ENCODE peak calls at places on chromosomes 12 and 14, in ten cellular contexts. S is prostate gland, A is transverse colon, O is stomach, J is upper lobe of left lung, I is GM23338, Z is Panc1, Y is HepG2, Q is HCT116, V is esophagus muscularis mucosa. P is an unnamed sample.

GRCh38 chr12:130456375-130457199 is 118.9 kb downstream of the PIWIL1 start:
- DNase-seq in O (peak), I (no peak), J (no peak), Y (no peak), A (no peak), Q (no peak), V (no peak), S (peak), Z (no peak), P (no peak)

GRCh38 chr14:76918751-76919421 is 92.7 kb downstream of the LRRC74A start:
- DNase-seq in Y (peak), Z (peak), I (peak), Q (peak), V (peak), A (peak), J (peak), O (peak), S (peak), P (peak)

GRCh38 chr12:112843272-112843671 is 51.7 kb downstream of the RPH3A start:
- DNase-seq in V (no peak), Z (no peak), J (no peak), Y (no peak), I (no peak), S (no peak), Q (no peak), A (no peak), O (no peak), P (no peak)

GRCh38 chr12:85182699-85183098 is 97.3 kb upstream of the ALX1 start:
- DNase-seq in O (no peak), V (no peak), Z (no peak), I (peak), S (no peak), J (no peak), A (no peak), Y (no peak), Q (no peak), P (no peak)

GRCh38 chr12:109545826-109546225 is 27.5 kb downstream of the MMAB start:
- DNase-seq in J (no peak), I (no peak), S (no peak), A (no peak), O (no peak), Z (no peak), V (no peak), Y (no peak), Q (no peak), P (no peak)

GRCh38 chr14:29339491-29339890 is 572.9 kb downstream of the FOXG1 start:
- DNase-seq in Q (no peak), J (no peak), Z (no peak), V (no peak), O (no peak), A (no peak), S (no peak), I (no peak), Y (no peak), P (no peak)

GRCh38 chr14:66109426-66109825 is 376.7 kb upstream of the CCDC196 start:
- DNase-seq in V (no peak), Y (no peak), Q (no peak), O (no peak), Z (no peak), S (no peak), I (peak), A (no peak), J (no peak), P (no peak)

GRCh38 chr12:22684526-22685118 is 59.7 kb downstream of the ETNK1 start:
- DNase-seq in J (no peak), S (no peak), Z (no peak), Q (peak), Y (peak), I (peak), V (no peak), A (no peak), O (no peak), P (no peak)

GRCh38 chr12:120012067-120012621 is 23.1 kb downstream of the BICDL1 start:
- DNase-seq in A (no peak), Z (no peak), J (no peak), V (no peak), S (no peak), Y (no peak), O (no peak), Q (peak), I (peak), P (no peak)

GRCh38 chr14:103535081-103535890 is 6.3 kb downstream of the TRMT61A start:
- DNase-seq in S (no peak), A (no peak), Z (no peak), J (peak), V (no peak), Q (no peak), Y (no peak), I (no peak), O (no peak), P (no peak)

GRCh38 chr14:91369628-91370445 is 47.8 kb downstream of the CCDC88C start:
- DNase-seq in A (no peak), Y (peak), S (peak), V (no peak), J (no peak), O (no peak), Z (no peak), Q (no peak), I (no peak), P (no peak)

GRCh38 chr14:104293231-104293841 is 154.9 kb downstream of the KIF26A start:
- DNase-seq in A (peak), S (no peak), O (no peak), I (no peak), J (peak), Y (no peak), Z (no peak), Q (no peak), V (no peak), P (no peak)

GRCh38 chr12:69129564-69129963 is 109.8 kb upstream of the CPSF6 start:
- DNase-seq in O (no peak), A (no peak), Q (no peak), Z (no peak), Y (no peak), V (peak), J (no peak), S (no peak), I (no peak), P (no peak)

GRCh38 chr14:24367506-24368214 is at the start of gene NFATC4:
- DNase-seq in I (peak), Q (peak), V (peak), Y (peak), S (peak), A (peak), O (peak), Z (no peak), J (no peak), P (no peak)

GRCh38 chr12:65720136-65720535 is 104.1 kb upstream of the HMGA2 start:
- DNase-seq in S (no peak), A (no peak), I (no peak), Y (no peak), J (no peak), Z (no peak), Q (peak), O (no peak), V (no peak), P (no peak)

GRCh38 chr12:51381226-51382079 is 9.8 kb downstream of the GALNT6 start:
- DNase-seq in Z (no peak), V (no peak), A (no peak), Q (no peak), I (no peak), J (no peak), O (no peak), S (no peak), Y (no peak), P (no peak)

GRCh38 chr12:94178886-94179285 is 30.5 kb downstream of the PLXNC1 start:
- DNase-seq in Y (no peak), I (no peak), O (no peak), A (no peak), Z (no peak), J (no peak), S (no peak), V (no peak), Q (no peak), P (peak)

DNA sequence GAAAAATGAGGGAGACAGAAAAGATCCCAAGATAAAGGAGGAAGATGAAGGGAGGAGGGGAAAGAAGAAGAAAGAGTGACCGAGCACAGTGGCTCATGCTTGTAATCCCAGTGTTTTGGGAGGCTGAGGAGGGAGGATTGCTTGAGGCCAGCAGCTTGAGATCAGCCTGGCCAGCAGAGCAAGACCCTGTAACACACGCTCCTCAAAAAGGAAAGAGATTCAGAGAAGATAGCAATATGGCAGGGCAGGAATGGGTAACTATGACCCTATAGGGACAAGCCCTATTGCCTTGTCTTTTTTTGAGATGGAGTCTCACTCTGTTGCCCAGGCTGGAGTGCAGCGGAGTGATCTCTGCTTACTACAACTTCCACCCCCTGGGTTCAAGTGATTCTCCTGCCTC is 116.9 kb upstream of the MAP1LC3B2 start:
- DNase-seq in I (no peak), V (no peak), Q (no peak), J (no peak), S (no peak), A (no peak), Z (no peak), O (no peak), Y (no peak), P (no peak)
- TF ChIP-seq CTCF in I (no peak), V (no peak), Q (no peak), J (no peak), S (no peak), A (no peak), Z (no peak), O (no peak), Y (no peak), P (no peak)

GRCh38 chr14:39974036-39974435 is 541.8 kb upstream of the FBXO33 start:
- DNase-seq in S (no peak), I (no peak), A (no peak), V (no peak), O (no peak), Q (no peak), Y (no peak), Z (no peak), J (no peak), P (no peak)

GRCh38 chr14:39972704-39973103 is 540.5 kb upstream of the FBXO33 start:
- DNase-seq in O (no peak), J (no peak), I (no peak), Z (no peak), Q (no peak), Y (no peak), A (no peak), V (no peak), S (no peak), P (no peak)

DNA sequence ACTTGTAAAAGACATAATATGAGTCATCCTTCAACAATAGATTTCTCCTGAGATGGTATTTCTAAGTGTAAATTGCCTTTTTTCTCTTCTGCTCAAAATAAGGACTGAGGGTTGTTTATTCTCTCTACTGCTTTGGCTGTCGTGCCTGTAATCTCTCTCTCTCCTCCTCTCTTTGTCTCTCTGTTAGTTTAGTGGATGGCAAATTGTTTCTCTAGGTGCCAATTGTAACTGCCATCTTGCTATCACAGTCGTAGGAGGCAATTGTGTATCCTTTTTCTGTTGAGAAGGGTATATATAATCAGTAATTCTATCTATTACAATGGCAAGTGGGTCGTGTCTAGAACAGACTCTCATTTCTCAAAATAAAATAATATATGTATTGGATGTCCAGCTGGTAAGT is 545.0 kb upstream of the FBXO33 start:
- DNase-seq in S (no peak), A (no peak), I (no peak), Z (no peak), O (no peak), V (no peak), Y (no peak), J (no peak), Q (no peak), P (no peak)
- TF ChIP-seq POLR2AphosphoS5 in S (no peak), A (no peak), I (no peak), Z (no peak), O (no peak), V (no peak), Y (no peak), J (no peak), Q (no peak), P (no peak)

GRCh38 chr12:2179953-2180736 is 127.4 kb downstream of the CACNA1C start:
- DNase-seq in Q (peak), Y (no peak), S (peak), I (no peak), V (no peak), Z (no peak), J (no peak), O (peak), A (peak), P (no peak)

GRCh38 chr12:2185751-2186341 is 133.1 kb downstream of the CACNA1C start:
- DNase-seq in V (no peak), Z (no peak), Y (no peak), S (no peak), A (no peak), Q (no peak), J (peak), O (no peak), I (no peak), P (no peak)

GRCh38 chr12:2180737-2181082 is 127.9 kb downstream of the CACNA1C start:
- DNase-seq in O (no peak), Y (no peak), I (no peak), J (no peak), Q (no peak), V (no peak), S (no peak), A (no peak), Z (no peak), P (no peak)

GRCh38 chr12:2187195-2187963 is 134.6 kb downstream of the CACNA1C start:
- DNase-seq in V (no peak), S (no peak), Z (no peak), I (no peak), Y (no peak), A (no peak), J (no peak), O (no peak), Q (no peak), P (no peak)

DNA sequence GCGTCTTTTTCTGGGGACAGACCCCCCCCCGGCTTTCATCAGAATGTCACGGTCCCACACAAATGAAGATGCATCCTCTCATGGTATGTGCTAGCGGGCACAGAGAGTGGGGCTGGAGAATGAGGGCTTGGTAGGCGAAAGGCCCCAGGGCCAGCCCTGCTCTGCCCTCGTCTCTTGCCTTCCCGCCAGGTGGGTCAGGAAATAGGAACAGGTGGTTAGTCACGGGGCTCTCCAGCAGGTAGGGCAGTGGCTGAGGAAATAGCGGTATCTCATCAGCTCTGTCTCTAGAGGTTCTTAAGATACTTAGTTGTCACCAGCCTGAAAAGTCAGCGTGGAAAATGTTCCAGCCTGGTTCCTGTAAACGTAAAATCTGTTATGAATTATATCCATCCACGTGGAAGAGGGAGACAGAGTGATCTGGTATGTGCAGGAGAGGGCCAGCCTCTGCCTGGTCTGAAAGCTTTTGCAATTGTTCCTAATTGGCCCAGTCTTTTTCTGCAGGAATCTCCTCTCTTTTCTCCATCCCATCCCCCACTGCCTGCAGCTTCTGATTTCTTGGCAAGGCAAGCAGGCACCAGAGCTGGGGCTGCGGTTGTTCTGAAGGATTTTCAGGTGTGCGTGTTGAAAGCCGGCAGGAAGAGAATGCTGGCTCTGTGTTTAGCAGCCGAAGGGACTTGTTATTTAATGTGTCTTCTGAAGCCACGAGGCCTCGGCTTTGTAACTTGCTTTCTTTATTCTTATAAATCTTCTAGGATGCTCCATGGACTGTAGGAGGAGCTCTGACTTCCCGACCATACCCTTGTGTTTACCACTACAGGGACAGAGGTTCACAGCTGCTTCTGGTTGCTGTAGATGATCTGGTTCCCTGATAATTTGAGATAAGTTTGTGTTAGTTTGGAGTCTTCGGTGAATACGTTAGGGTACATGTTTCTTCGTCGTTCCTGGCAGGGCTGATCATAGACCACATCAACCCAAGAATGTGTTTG is 131.1 kb downstream of the CACNA1C start:
- DNase-seq in O (no peak), Y (peak), I (peak), Z (no peak), S (no peak), V (no peak), A (no peak), J (no peak), Q (no peak), P (no peak)
- TF ChIP-seq CTCF in O (no peak), Y (peak), I (peak), Z (no peak), S (no peak), V (peak), A (no peak), J (no peak), Q (peak), P (no peak)

DNA sequence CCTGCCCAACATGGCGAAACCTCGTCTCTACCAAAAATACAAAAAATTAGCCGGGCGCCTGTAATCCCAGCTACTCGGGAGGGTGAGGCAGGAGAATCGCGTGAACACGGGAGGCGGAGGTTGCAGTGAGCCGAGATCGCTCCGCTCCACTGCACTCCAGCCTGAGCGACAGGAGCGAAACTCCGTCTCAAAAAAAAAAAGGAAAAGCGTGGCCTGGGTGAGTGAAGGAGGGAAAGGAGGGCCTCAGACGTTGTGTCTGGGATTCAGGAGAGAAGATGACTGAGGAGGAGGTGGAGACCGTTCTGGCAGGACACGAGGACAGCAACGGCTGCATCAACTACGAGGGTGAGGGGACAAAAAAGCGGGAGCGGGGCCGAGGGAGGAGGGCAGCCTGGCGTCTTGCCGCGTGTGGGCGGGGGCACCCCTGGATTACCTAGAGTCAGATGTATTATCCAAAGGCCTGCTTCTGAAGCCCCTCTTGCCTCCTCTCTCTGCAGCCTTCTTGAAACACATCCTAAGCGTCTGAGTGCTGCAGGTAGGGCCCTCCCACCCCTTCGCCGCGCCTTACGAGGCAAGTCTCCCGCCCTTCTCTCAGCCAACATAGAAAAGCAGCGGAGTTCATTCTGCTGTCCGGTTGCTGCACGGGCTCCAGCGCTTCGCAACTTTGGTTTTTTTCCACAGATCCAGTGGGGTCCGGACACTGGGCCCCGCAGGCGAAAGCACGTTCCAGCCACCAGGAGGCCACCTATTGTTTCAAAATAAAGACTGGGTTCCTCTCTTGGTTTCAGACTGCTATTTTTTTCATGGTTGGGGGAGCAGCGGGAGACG is 744 bp upstream of the MYL6 start:
- DNase-seq in I (peak), Z (peak), A (peak), V (peak), Q (peak), Y (peak), O (peak), S (peak), J (peak), P (peak)
- TF ChIP-seq POLR2AphosphoS5 in I (peak), Z (peak), A (peak), V (no peak), Q (peak), Y (no peak), O (peak), S (peak), J (peak), P (no peak)

GRCh38 chr12:124824195-124824594 is 39.5 kb downstream of the SCARB1 start:
- DNase-seq in Z (no peak), Y (no peak), V (no peak), J (no peak), Q (no peak), S (no peak), A (no peak), O (no peak), I (no peak), P (no peak)
- TF ChIP-seq CTCF in Z (no peak), Y (no peak), V (no peak), J (no peak), Q (no peak), S (no peak), A (no peak), O (no peak), I (no peak), P (no peak)

GRCh38 chr12:11893998-11894397 is 176.7 kb upstream of the BCL2L14 start:
- DNase-seq in I (no peak), Y (no peak), A (no peak), V (no peak), J (no peak), O (no peak), Z (no peak), Q (no peak), S (no peak), P (no peak)
- TF ChIP-seq POLR2AphosphoS5 in I (no peak), Y (no peak), A (no peak), V (no peak), J (no peak), O (no peak), Z (no peak), Q (no peak), S (no peak), P (no peak)

GRCh38 chr12:751828-752672 is at the start of gene WNK1:
- DNase-seq in Q (peak), I (peak), Y (peak), S (peak), Z (peak), J (peak), A (peak), V (peak), O (peak), P (peak)

GRCh38 chr12:752673-753400 is 458 bp downstream of the WNK1 start:
- DNase-seq in O (peak), A (peak), Z (no peak), I (peak), Y (no peak), V (no peak), Q (no peak), J (peak), S (peak), P (no peak)

GRCh38 chr12:754871-755562 is 2.6 kb downstream of the WNK1 start:
- DNase-seq in Q (no peak), Y (peak), V (no peak), O (no peak), Z (no peak), I (peak), A (no peak), J (no peak), S (no peak), P (peak)

GRCh38 chr12:754238-754816 is 1.9 kb downstream of the WNK1 start:
- DNase-seq in S (peak), Q (no peak), O (no peak), J (no peak), A (no peak), Z (no peak), V (no peak), Y (no peak), I (no peak), P (no peak)

GRCh38 chr12:753401-754237 is 1.2 kb downstream of the WNK1 start:
- DNase-seq in J (peak), Q (no peak), A (peak), O (peak), I (peak), S (peak), V (no peak), Z (no peak), Y (no peak), P (peak)
- TF ChIP-seq CTCF in J (peak), Q (no peak), A (peak), O (no peak), I (no peak), S (no peak), V (peak), Z (no peak), Y (no peak), P (no peak)

GRCh38 chr12:34203866-34204620 is 181.7 kb downstream of the ALG10 start:
- DNase-seq in S (no peak), Y (no peak), Z (no peak), A (no peak), Q (no peak), O (no peak), V (no peak), I (no peak), J (peak), P (no peak)

GRCh38 chr12:34207858-34208257 is 185.6 kb downstream of the ALG10 start:
- DNase-seq in O (no peak), Q (no peak), Z (no peak), Y (no peak), I (no peak), A (no peak), J (no peak), V (peak), S (no peak), P (no peak)

GRCh38 chr12:34205401-34205800 is 183.1 kb downstream of the ALG10 start:
- DNase-seq in Y (no peak), S (no peak), A (no peak), O (no peak), Q (no peak), J (peak), Z (no peak), V (peak), I (no peak), P (no peak)

GRCh38 chr12:34204830-34205285 is 182.6 kb downstream of the ALG10 start:
- DNase-seq in Y (no peak), J (peak), V (peak), Q (no peak), S (no peak), A (no peak), I (no peak), O (no peak), Z (no peak), P (no peak)

GRCh38 chr12:34206061-34206785 is 183.9 kb downstream of the ALG10 start:
- DNase-seq in O (no peak), Q (no peak), I (no peak), Y (no peak), J (peak), A (no peak), S (no peak), V (peak), Z (no peak), P (no peak)
- TF ChIP-seq POLR2AphosphoS5 in O (no peak), Q (no peak), I (no peak), Y (no peak), J (no peak), A (no peak), S (no peak), V (no peak), Z (no peak), P (no peak)